ENCODE peak calls at places on chromosomes 7 and 10, in four cellular contexts. T is GM12878; H is OCI-LY7; B is CD4-positive, alpha-beta T cell. I is an unnamed sample.

GRCh38 chr7:27187158-27187701 is 2.2 kb upstream of the HOXA11 start:
- DNase-seq in T (no peak), H (no peak), B (no peak), I (no peak)

GRCh38 chr7:96174812-96175211 is 147.1 kb downstream of the SLC25A13 start:
- DNase-seq in T (no peak), H (no peak), B (no peak), I (no peak)

GRCh38 chr7:117324940-117325339 is 2.1 kb upstream of the WNT2 start:
- DNase-seq in T (no peak), H (no peak), B (no peak), I (no peak)

GRCh38 chr7:15461576-15461975 is 100.2 kb downstream of the AGMO start:
- DNase-seq in T (no peak), H (no peak), B (no peak), I (no peak)

GRCh38 chr7:75638607-75639070 is 100.1 kb downstream of the HIP1 start:
- DNase-seq in T (no peak), H (no peak), B (no peak), I (peak; percentile 53)

GRCh38 chr10:35916791-35917190 is 274.7 kb upstream of the FZD8 start:
- DNase-seq in T (no peak), H (peak; percentile 5), B (no peak), I (no peak)

GRCh38 chr7:143398616-143399015 is 10.0 kb downstream of the EPHA1 start:
- DNase-seq in T (no peak), H (no peak), B (no peak), I (no peak)

GRCh38 chr7:93823621-93824020 is 66.9 kb downstream of the TFPI2 start:
- DNase-seq in T (no peak), H (no peak), B (no peak), I (no peak)

GRCh38 chr7:17521437-17521836 is 223.0 kb downstream of the AHR start:
- DNase-seq in T (no peak), H (no peak), B (no peak), I (no peak)

GRCh38 chr10:23192741-23193434 is 776 bp downstream of the PTF1A start:
- DNase-seq in T (no peak), H (no peak), B (no peak), I (no peak)

GRCh38 chr7:27704407-27705199 is 35.4 kb upstream of the TAX1BP1 start:
- DNase-seq in T (no peak), H (no peak), B (no peak), I (no peak)

GRCh38 chr10:46553238-46554049 is 3.0 kb downstream of the GPRIN2 start:
- DNase-seq in T (no peak), H (no peak), B (no peak), I (no peak)

GRCh38 chr7:106736508-106737201 is 75.7 kb upstream of the CCDC71L start:
- DNase-seq in T (peak; percentile 48), H (peak; percentile 57), B (no peak), I (no peak)

GRCh38 chr10:3203198-3203597 is 30.6 kb upstream of the PITRM1 start:
- DNase-seq in T (no peak), H (no peak), B (no peak), I (no peak)

GRCh38 chr10:80497187-80498038 is 40.3 kb upstream of the SH2D4B start:
- DNase-seq in T (no peak), H (no peak), B (no peak), I (no peak)

GRCh38 chr7:109402107-109402506 is 832.4 kb downstream of the DNAJB9 start:
- DNase-seq in T (no peak), H (no peak), B (no peak), I (no peak)

GRCh38 chr10:49679480-49679893 is at the start of gene C10orf53:
- DNase-seq in T (no peak), H (no peak), B (no peak), I (no peak)

GRCh38 chr10:103716206-103717160 is 138.9 kb downstream of the SH3PXD2A start:
- DNase-seq in T (no peak), H (no peak), B (no peak), I (peak; percentile 45)

GRCh38 chr10:94042001-94042813 is 48.5 kb downstream of the PLCE1 start:
- DNase-seq in T (peak; percentile 7), H (no peak), B (no peak), I (no peak)

GRCh38 chr7:49848211-49848841 is 74.9 kb downstream of the VWC2 start:
- DNase-seq in T (no peak), H (no peak), B (no peak), I (no peak)

GRCh38 chr7:91324663-91325062 is 60.4 kb downstream of the FZD1 start:
- DNase-seq in T (no peak), H (no peak), B (no peak), I (no peak)

GRCh38 chr10:47090903-47091302 is 179.7 kb downstream of the PTPN20 start:
- DNase-seq in T (no peak), H (no peak), B (no peak), I (no peak)

GRCh38 chr7:435518-436366 is 83.9 kb downstream of the PDGFA start:
- DNase-seq in T (no peak), H (no peak), B (no peak), I (no peak)

GRCh38 chr7:47295606-47296005 is 286.3 kb downstream of the TNS3 start:
- DNase-seq in T (no peak), H (no peak), B (no peak), I (no peak)

GRCh38 chr10:75058142-75058541 is 53.3 kb upstream of the SAMD8 start:
- DNase-seq in T (no peak), H (no peak), B (no peak), I (no peak)

GRCh38 chr7:74654811-74655210 is 2.7 kb upstream of the GTF2I start:
- DNase-seq in T (no peak), H (no peak), B (no peak), I (no peak)

GRCh38 chr10:96663794-96664193 is 56.5 kb downstream of the PIK3AP1 start:
- DNase-seq in T (no peak), H (no peak), B (no peak), I (no peak)

GRCh38 chr10:29328988-29329387 is 40.1 kb downstream of the LYZL1 start:
- DNase-seq in T (no peak), H (no peak), B (no peak), I (no peak)

GRCh38 chr7:16881809-16882208 is at the start of gene AGR3:
- DNase-seq in T (no peak), H (no peak), B (no peak), I (no peak)

GRCh38 chr7:151676759-151677158 is 157.1 kb upstream of the RHEB start:
- DNase-seq in T (no peak), H (no peak), B (no peak), I (no peak)

GRCh38 chr7:57432583-57432982 is 17.4 kb upstream of the ZNF716 start:
- DNase-seq in T (no peak), H (no peak), B (no peak), I (no peak)

GRCh38 chr10:49173848-49174247 is 14.3 kb downstream of the TMEM273 start:
- DNase-seq in T (no peak), H (no peak), B (no peak), I (no peak)

GRCh38 chr10:112585960-112586359 is 138.9 kb downstream of the VTI1A start:
- DNase-seq in T (no peak), H (no peak), B (no peak), I (no peak)

DNA sequence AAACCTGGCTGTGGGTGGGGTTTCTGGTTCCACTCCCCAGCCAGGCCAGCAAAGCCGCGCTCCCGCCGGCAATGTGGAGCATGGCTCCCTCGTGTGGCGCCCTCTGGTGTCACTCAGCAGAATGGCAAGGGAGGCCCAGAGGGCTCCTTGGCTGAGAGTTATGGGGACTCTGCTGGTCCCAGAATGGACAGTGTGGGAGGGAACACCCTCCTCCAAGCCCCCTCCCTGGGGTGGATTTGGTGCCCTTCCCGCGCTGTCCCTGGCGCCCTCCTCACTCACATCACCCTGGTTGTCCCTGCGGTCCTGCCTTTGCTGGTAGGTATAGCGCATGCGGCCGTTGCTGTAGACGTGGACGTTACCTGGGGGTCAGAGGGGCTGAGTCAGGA is 14.2 kb downstream of the DNAJB12 start:
- DNase-seq in T (no peak), H (peak; percentile 74), B (peak; percentile 67), I (peak; percentile 49)
- H3K27ac ChIP-seq in T (peak overlapping the region; percentile 42), H (no peak overlapping the region), B (no peak overlapping the region), I (no peak overlapping the region)

GRCh38 chr10:17744395-17744841 is 7.6 kb upstream of the TMEM236 start:
- DNase-seq in T (no peak), H (peak; percentile 25), B (no peak), I (no peak)

GRCh38 chr10:17751781-17752445 is at the start of gene TMEM236:
- DNase-seq in T (no peak), H (no peak), B (no peak), I (no peak)

GRCh38 chr10:17747883-17748550 is 4.0 kb upstream of the TMEM236 start:
- DNase-seq in T (no peak), H (no peak), B (no peak), I (no peak)

GRCh38 chr10:17749890-17750289 is 2.1 kb upstream of the TMEM236 start:
- DNase-seq in T (no peak), H (no peak), B (no peak), I (no peak)
- H3K27ac ChIP-seq in T (no peak overlapping the region), H (no peak overlapping the region), B (no peak overlapping the region), I (no peak overlapping the region)

GRCh38 chr10:61341008-61341407 is 112.2 kb downstream of the TMEM26 start:
- DNase-seq in T (no peak), H (no peak), B (no peak), I (no peak)

GRCh38 chr10:61336831-61337230 is 116.3 kb downstream of the TMEM26 start:
- DNase-seq in T (no peak), H (no peak), B (no peak), I (no peak)

GRCh38 chr10:61332506-61332905 is 120.7 kb downstream of the TMEM26 start:
- DNase-seq in T (no peak), H (no peak), B (no peak), I (no peak)

GRCh38 chr10:61335359-61335758 is 117.8 kb downstream of the TMEM26 start:
- DNase-seq in T (no peak), H (no peak), B (no peak), I (no peak)

GRCh38 chr10:61337741-61338140 is 115.4 kb downstream of the TMEM26 start:
- DNase-seq in T (no peak), H (no peak), B (no peak), I (no peak)
- H3K27ac ChIP-seq in T (no peak overlapping the region), H (no peak overlapping the region), B (no peak overlapping the region), I (no peak overlapping the region)

GRCh38 chr10:127937915-127938440 is 31.1 kb downstream of the PTPRE start:
- DNase-seq in T (no peak), H (no peak), B (no peak), I (no peak)

GRCh38 chr10:127940866-127941640 is 34.1 kb downstream of the PTPRE start:
- DNase-seq in T (no peak), H (no peak), B (no peak), I (no peak)

GRCh38 chr10:127937069-127937468 is 30.2 kb downstream of the PTPRE start:
- DNase-seq in T (no peak), H (no peak), B (no peak), I (no peak)

GRCh38 chr10:127942811-127943210 is 35.9 kb downstream of the PTPRE start:
- DNase-seq in T (no peak), H (no peak), B (no peak), I (no peak)

GRCh38 chr10:127939786-127940330 is 33.0 kb downstream of the PTPRE start:
- DNase-seq in T (no peak), H (no peak), B (no peak), I (no peak)
- H3K27ac ChIP-seq in T (no peak overlapping the region), H (no peak overlapping the region), B (no peak overlapping the region), I (peak overlapping the region; percentile 13)